ENCODE peak calls at places on chromosomes 13 and 19, in seven cellular contexts. X, L, F, Y, M, H and B are unnamed samples.

GRCh38 chr19:57466489-57466888 is 9.5 kb upstream of the VN1R1 start:
- DNase-seq in X (no peak), L (no peak), F (no peak), Y (no peak), M (no peak), H (no peak), B (no peak)

GRCh38 chr19:38654478-38655079 is 7.1 kb downstream of the ACTN4 start:
- DNase-seq in X (no peak), L (no peak), F (no peak), Y (no peak), M (no peak), H (no peak), B (no peak)

GRCh38 chr13:113907637-113908617 is 44.1 kb upstream of the GAS6 start:
- DNase-seq in X (peak), L (peak), F (no peak), Y (no peak), M (no peak), H (no peak), B (peak)

GRCh38 chr13:24328145-24328544 is 18.8 kb downstream of the C1QTNF9 start:
- DNase-seq in X (no peak), L (no peak), F (no peak), Y (no peak), M (no peak), H (no peak), B (no peak)

GRCh38 chr13:41548031-41548430 is 90.7 kb downstream of the RGCC start:
- DNase-seq in X (no peak), L (no peak), F (no peak), Y (no peak), M (no peak), H (no peak), B (no peak)

GRCh38 chr13:30520571-30520970 is 54.8 kb upstream of the HMGB1 start:
- DNase-seq in X (peak), L (no peak), F (no peak), Y (no peak), M (no peak), H (no peak), B (peak)

GRCh38 chr13:46106839-46107371 is 2.1 kb upstream of the CPB2 start:
- DNase-seq in X (no peak), L (no peak), F (no peak), Y (no peak), M (no peak), H (no peak), B (no peak)

GRCh38 chr19:14516746-14517438 is 1.3 kb downstream of the DNAJB1 start:
- DNase-seq in X (no peak), L (no peak), F (no peak), Y (no peak), M (no peak), H (no peak), B (no peak)

GRCh38 chr13:99357149-99357596 is 50.0 kb upstream of the GPR183 start:
- DNase-seq in X (peak), L (no peak), F (peak), Y (no peak), M (no peak), H (no peak), B (no peak)